ENCODE peak calls at places on chromosome 9, in ten cellular contexts. L is CD8-positive, alpha-beta T cell; A is brain microvascular endothelial cell; J is kidney; S is cardiac muscle cell; P is left ventricle myocardium inferior; I is astrocyte of the spinal cord; T is HFF-Myc; E is sigmoid colon; Y is aorta. N is an unnamed sample.

GRCh38 chr9:132946624-132947295 is 2.3 kb upstream of the TSC1 start:
- DNase-seq in S (peak), L (no peak), P (no peak), A (peak), J (no peak), I (peak), E (no peak), Y (no peak), T (no peak), N (no peak)

GRCh38 chr9:136723989-136724388 is 11.6 kb downstream of the DIPK1B start:
- DNase-seq in J (no peak), S (no peak), E (no peak), I (no peak), L (no peak), Y (no peak), P (no peak), T (no peak), A (no peak), N (no peak)

GRCh38 chr9:86912210-86912609 is 35.1 kb downstream of the GAS1 start:
- DNase-seq in S (no peak), L (no peak), I (no peak), A (no peak), T (no peak), Y (no peak), P (no peak), J (no peak), E (no peak), N (no peak)

GRCh38 chr9:110752766-110753165 is 84.2 kb downstream of the MUSK start:
- DNase-seq in L (no peak), I (peak), A (peak), P (no peak), S (peak), Y (no peak), T (peak), E (no peak), J (no peak), N (no peak)

GRCh38 chr9:78856781-78857180 is 559.9 kb downstream of the PSAT1 start:
- DNase-seq in T (no peak), Y (no peak), E (no peak), J (no peak), A (no peak), L (no peak), P (no peak), I (no peak), S (no peak), N (no peak)

GRCh38 chr9:127524373-127524772 is 73.1 kb downstream of the LRSAM1 start:
- DNase-seq in A (no peak), Y (no peak), P (no peak), T (no peak), L (no peak), S (peak), I (no peak), J (no peak), E (no peak), N (no peak)

GRCh38 chr9:115416299-115416698 is 298.3 kb upstream of the TNC start:
- DNase-seq in P (no peak), I (no peak), T (no peak), Y (no peak), J (no peak), S (no peak), E (no peak), A (no peak), L (no peak), N (no peak)

GRCh38 chr9:127027694-127028093 is 94.7 kb downstream of the ANGPTL2 start:
- DNase-seq in T (no peak), L (no peak), I (no peak), S (no peak), E (no peak), Y (no peak), A (no peak), P (no peak), J (no peak), N (no peak)

GRCh38 chr9:126384926-126385325 is 58.3 kb downstream of the MVB12B start:
- DNase-seq in A (no peak), P (no peak), S (no peak), Y (no peak), L (no peak), T (no peak), E (no peak), I (no peak), J (no peak), N (no peak)

GRCh38 chr9:126478216-126478981 is 135.3 kb upstream of the LMX1B start:
- DNase-seq in S (no peak), L (no peak), I (no peak), T (no peak), Y (no peak), J (peak), P (no peak), E (no peak), A (no peak), N (no peak)

GRCh38 chr9:87420884-87421283 is 76.8 kb upstream of the DAPK1 start:
- DNase-seq in E (no peak), P (no peak), S (no peak), Y (no peak), L (no peak), J (no peak), A (no peak), T (no peak), I (no peak), N (no peak)

GRCh38 chr9:29322240-29322639 is 1749.0 kb upstream of the C9orf72 start:
- DNase-seq in T (no peak), J (no peak), L (no peak), E (no peak), I (no peak), P (no peak), S (no peak), A (no peak), Y (no peak), N (no peak)

GRCh38 chr9:137575725-137576411 is 2.9 kb downstream of the DPH7 start:
- DNase-seq in L (no peak), A (no peak), S (no peak), J (no peak), I (no peak), T (no peak), Y (no peak), E (no peak), P (peak), N (no peak)

GRCh38 chr9:75197521-75197920 is 109.2 kb downstream of the OSTF1 start:
- DNase-seq in T (no peak), Y (no peak), S (peak), A (peak), P (no peak), I (peak), E (no peak), L (no peak), J (no peak), N (no peak)

GRCh38 chr9:105296889-105297288 is 52.4 kb downstream of the SLC44A1 start:
- DNase-seq in E (no peak), A (peak), J (no peak), L (no peak), S (peak), T (no peak), P (no peak), Y (no peak), I (peak), N (no peak)

GRCh38 chr9:110767559-110768063 is 99.0 kb downstream of the MUSK start:
- DNase-seq in L (no peak), A (peak), S (peak), J (peak), E (peak), T (no peak), Y (peak), I (peak), P (peak), N (no peak)

GRCh38 chr9:86723351-86723750 is 224.0 kb downstream of the GAS1 start:
- DNase-seq in T (no peak), L (no peak), P (no peak), I (no peak), A (no peak), S (no peak), Y (no peak), J (no peak), E (no peak), N (no peak)

GRCh38 chr9:97673922-97674321 is 23.2 kb downstream of the XPA start:
- DNase-seq in A (no peak), S (no peak), I (no peak), Y (no peak), J (no peak), L (no peak), T (no peak), E (no peak), P (no peak), N (no peak)

GRCh38 chr9:15469406-15469805 is 41.4 kb downstream of the PSIP1 start:
- DNase-seq in A (peak), L (no peak), T (peak), P (no peak), E (no peak), S (no peak), J (no peak), I (no peak), Y (no peak), N (no peak)

GRCh38 chr9:17578577-17578910 is 322 bp upstream of the SH3GL2 start:
- DNase-seq in S (no peak), J (no peak), Y (no peak), I (no peak), P (no peak), T (no peak), A (no peak), L (no peak), E (no peak), N (no peak)

GRCh38 chr9:112299514-112299913 is 33.9 kb downstream of the PTBP3 start:
- DNase-seq in L (no peak), P (no peak), Y (no peak), E (no peak), T (peak), A (peak), S (peak), I (peak), J (no peak), N (no peak)

GRCh38 chr9:20945856-20946255 is 85.6 kb downstream of the HACD4 start:
- DNase-seq in J (no peak), E (no peak), S (no peak), T (no peak), L (no peak), P (no peak), Y (no peak), I (no peak), A (no peak), N (no peak)
- H3K4me3 ChIP-seq in J (no peak), E (no peak), S (no peak), T (no peak), L (no peak), P (no peak), Y (no peak), I (no peak), A (no peak), N (no peak)

DNA sequence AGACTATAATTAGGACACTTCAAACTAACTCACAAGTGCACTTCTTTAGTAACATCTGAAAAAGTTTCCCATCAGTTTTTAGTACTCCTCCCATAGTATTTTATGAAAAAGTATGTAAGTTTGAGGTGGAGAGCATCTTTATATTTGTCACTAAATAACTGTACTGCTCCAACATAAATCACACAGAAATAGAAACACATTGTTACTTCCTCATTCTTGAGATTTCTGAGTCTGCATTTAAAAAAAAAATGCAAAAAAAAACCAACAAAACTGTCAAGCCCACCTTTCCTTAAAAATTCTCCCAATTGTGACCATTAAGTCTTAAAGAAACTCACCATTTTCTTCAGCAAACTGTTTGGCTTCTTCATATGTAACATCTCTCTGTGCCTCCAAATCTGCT is 18.7 kb downstream of the RAB14 start:
- DNase-seq in J (no peak), A (no peak), L (no peak), T (no peak), P (no peak), Y (no peak), E (no peak), S (no peak), I (no peak), N (no peak)
- H3K4me3 ChIP-seq in J (no peak), A (no peak), L (no peak), T (no peak), P (no peak), Y (no peak), E (no peak), S (no peak), I (no peak), N (no peak)

DNA sequence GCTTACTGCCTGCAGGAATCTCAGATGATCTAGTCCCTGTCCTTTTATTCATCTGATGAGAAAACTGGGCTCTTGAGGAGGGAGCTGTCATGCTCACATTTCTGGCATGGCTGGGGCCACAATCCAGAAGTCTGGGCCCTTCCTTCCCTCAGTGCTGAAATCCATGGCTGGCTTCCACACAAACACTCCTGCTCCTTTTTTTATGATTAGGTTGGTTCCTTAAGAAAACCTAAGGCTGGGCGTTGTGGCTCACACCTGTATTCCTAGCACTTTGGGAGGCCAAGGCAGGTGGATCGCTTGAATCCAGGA is 1.3 kb downstream of the ACER2 start:
- DNase-seq in S (no peak), L (no peak), A (no peak), E (no peak), T (no peak), Y (no peak), J (no peak), P (no peak), I (no peak), N (no peak)
- H3K4me3 ChIP-seq in S (no peak), L (no peak), A (no peak), E (no peak), T (peak), Y (no peak), J (peak), P (peak), I (no peak), N (no peak)

GRCh38 chr9:121598167-121599000 is 53.0 kb upstream of the DAB2IP start:
- DNase-seq in E (peak), Y (peak), J (peak), L (no peak), S (peak), A (peak), P (peak), I (peak), T (no peak), N (no peak)
- H3K4me3 ChIP-seq in E (peak), Y (no peak), J (peak), L (no peak), S (peak), A (peak), P (peak), I (peak), T (peak), N (no peak)

DNA sequence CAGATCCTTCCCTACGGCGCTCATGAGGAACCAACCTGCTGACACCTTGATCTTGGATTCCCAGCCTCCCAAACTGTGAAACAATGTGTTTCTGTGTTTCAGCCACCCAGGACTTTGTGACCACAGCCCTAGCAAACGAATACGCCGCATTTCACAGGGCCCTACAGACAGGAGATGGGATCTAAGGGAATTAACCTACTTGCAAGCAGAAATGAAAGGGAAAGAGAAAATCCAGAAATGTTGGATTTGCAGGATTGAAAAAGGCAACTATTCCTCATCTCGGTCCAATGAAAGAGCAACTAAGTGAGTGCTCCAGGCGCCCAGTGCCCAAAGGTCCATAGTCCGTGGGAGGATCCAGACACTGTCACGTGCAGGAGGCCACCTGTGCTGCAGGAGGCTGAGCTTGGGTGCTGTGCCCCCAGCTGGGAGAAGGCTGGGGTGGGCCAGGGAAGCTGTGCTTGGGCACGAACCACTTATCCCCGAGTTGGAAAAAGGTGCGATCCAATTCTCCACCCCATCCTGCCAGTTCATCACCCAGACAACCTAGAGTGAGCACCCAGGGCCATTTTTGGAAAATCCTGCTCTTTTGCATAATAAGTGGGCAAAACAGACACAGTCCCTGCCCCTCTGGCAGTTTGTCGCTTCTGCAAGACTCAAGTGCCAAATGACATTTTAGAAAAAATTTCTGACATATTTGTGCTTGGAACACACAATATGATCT is 177.9 kb downstream of the C9orf50 start:
- DNase-seq in T (no peak), A (no peak), L (no peak), S (no peak), I (no peak), J (no peak), P (no peak), Y (no peak), E (no peak), N (no peak)
- H3K4me3 ChIP-seq in T (no peak), A (no peak), L (no peak), S (no peak), I (no peak), J (peak), P (no peak), Y (no peak), E (no peak), N (no peak)

GRCh38 chr9:23829580-23830458 is 3.8 kb upstream of the ELAVL2 start:
- DNase-seq in Y (no peak), J (no peak), A (no peak), S (peak), I (peak), P (no peak), E (no peak), T (no peak), L (no peak), N (no peak)
- H3K4me3 ChIP-seq in Y (no peak), J (peak), A (no peak), S (peak), I (peak), P (no peak), E (no peak), T (no peak), L (no peak), N (no peak)

GRCh38 chr9:19551124-19551929 is 142.5 kb downstream of the ACER2 start:
- DNase-seq in E (no peak), A (no peak), P (no peak), I (peak), S (no peak), L (no peak), Y (no peak), T (no peak), J (no peak), N (no peak)
- H3K4me3 ChIP-seq in E (peak), A (no peak), P (peak), I (no peak), S (no peak), L (no peak), Y (no peak), T (no peak), J (no peak), N (no peak)

DNA sequence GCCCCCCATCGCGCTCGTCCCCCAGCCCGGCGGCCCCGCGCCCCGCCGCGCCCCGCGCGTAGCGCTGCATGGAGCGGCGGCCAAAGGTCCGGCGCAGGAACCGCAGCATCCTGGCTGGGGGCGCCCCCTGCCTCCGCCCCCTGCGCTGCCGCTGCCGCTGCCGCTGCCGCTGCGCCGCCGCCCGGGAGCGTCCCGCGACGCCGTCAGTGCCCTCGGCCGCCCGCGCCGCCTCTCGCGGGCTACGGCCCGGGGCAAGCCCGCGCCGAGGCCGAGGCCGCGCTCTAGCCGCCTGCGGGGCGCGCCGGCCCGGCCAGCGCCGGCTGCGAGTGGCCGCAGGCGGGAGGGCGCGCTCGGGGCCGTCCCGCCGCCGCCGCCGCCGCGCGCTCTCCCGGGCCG is 523 bp downstream of the EPB41L4B start:
- DNase-seq in S (no peak), Y (no peak), A (no peak), L (no peak), J (no peak), P (no peak), E (no peak), T (no peak), I (no peak), N (no peak)
- H3K4me3 ChIP-seq in S (peak), Y (peak), A (no peak), L (no peak), J (no peak), P (peak), E (peak), T (no peak), I (no peak), N (no peak)